ENCODE peak calls at places on chromosomes 7 and 10, in six cellular contexts. Q, B, H, A, S and G are unnamed samples.

GRCh38 chr10:59176241-59177030 is at the start of gene PHYHIPL:
- DNase-seq in Q (peak), B (no peak), H (no peak), A (peak), S (no peak), G (peak)

GRCh38 chr7:24781106-24781505 is 23.8 kb upstream of the GSDME start:
- DNase-seq in Q (no peak), B (no peak), H (no peak), A (no peak), S (no peak), G (no peak)

GRCh38 chr10:86329896-86330680 is 36.5 kb downstream of the GRID1 start:
- DNase-seq in Q (no peak), B (no peak), H (no peak), A (no peak), S (no peak), G (no peak)

GRCh38 chr7:124032369-124033092 is at the start of gene TMEM229A:
- DNase-seq in Q (peak), B (no peak), H (peak), A (peak), S (peak), G (peak)

GRCh38 chr7:76397409-76398183 is 11.9 kb downstream of the SSC4D start:
- DNase-seq in Q (peak), B (no peak), H (peak), A (peak), S (peak), G (peak)

GRCh38 chr10:6384847-6385246 is 182.1 kb downstream of the PFKFB3 start:
- DNase-seq in Q (no peak), B (no peak), H (no peak), A (no peak), S (no peak), G (no peak)

GRCh38 chr10:31578181-31578852 is 259.3 kb downstream of the ZEB1 start:
- DNase-seq in Q (no peak), B (no peak), H (no peak), A (no peak), S (no peak), G (no peak)

GRCh38 chr10:110632591-110633215 is 11.4 kb upstream of the RBM20 start:
- DNase-seq in Q (no peak), B (no peak), H (no peak), A (no peak), S (no peak), G (peak)

GRCh38 chr7:103851357-103851756 is 138.1 kb downstream of the RELN start:
- DNase-seq in Q (peak), B (no peak), H (peak), A (no peak), S (no peak), G (peak)

GRCh38 chr10:105956550-105956949 is 1208.0 kb downstream of the SORCS1 start:
- DNase-seq in Q (no peak), B (no peak), H (no peak), A (no peak), S (no peak), G (no peak)

GRCh38 chr7:18041202-18041601 is 13.6 kb upstream of the PRPS1L1 start:
- DNase-seq in Q (no peak), B (no peak), H (no peak), A (no peak), S (peak), G (no peak)

GRCh38 chr10:107444443-107444842 is 279.9 kb upstream of the SORCS1 start:
- DNase-seq in Q (no peak), B (no peak), H (no peak), A (no peak), S (no peak), G (no peak)

GRCh38 chr10:70923696-70924095 is 35.3 kb upstream of the PCBD1 start:
- DNase-seq in Q (no peak), B (no peak), H (no peak), A (no peak), S (peak), G (no peak)

GRCh38 chr7:137836113-137836509 is 10.7 kb downstream of the DGKI start:
- DNase-seq in Q (no peak), B (no peak), H (no peak), A (no peak), S (no peak), G (peak)

GRCh38 chr10:28302012-28302667 is 724 bp downstream of the MPP7 start:
- DNase-seq in Q (peak), B (no peak), H (no peak), A (no peak), S (peak), G (peak)

GRCh38 chr10:100879741-100880360 is 32.9 kb upstream of the SLF2 start:
- DNase-seq in Q (peak), B (no peak), H (no peak), A (no peak), S (no peak), G (no peak)

GRCh38 chr10:100485336-100485735 is 22.5 kb downstream of the WNT8B start:
- DNase-seq in Q (peak), B (no peak), H (no peak), A (no peak), S (no peak), G (no peak)

GRCh38 chr10:125121003-125121402 is 39.4 kb downstream of the CTBP2 start:
- DNase-seq in Q (no peak), B (peak), H (no peak), A (no peak), S (peak), G (no peak)

GRCh38 chr10:79442171-79443040 is 3.0 kb downstream of the ZCCHC24 start:
- DNase-seq in Q (no peak), B (no peak), H (no peak), A (no peak), S (no peak), G (no peak)

GRCh38 chr10:79440281-79440680 is 5.1 kb downstream of the ZCCHC24 start:
- DNase-seq in Q (no peak), B (no peak), H (no peak), A (no peak), S (no peak), G (no peak)

GRCh38 chr10:79443338-79444242 is 1.8 kb downstream of the ZCCHC24 start:
- DNase-seq in Q (no peak), B (no peak), H (no peak), A (no peak), S (peak), G (peak)

GRCh38 chr10:79438699-79439085 is 6.7 kb downstream of the ZCCHC24 start:
- DNase-seq in Q (no peak), B (no peak), H (no peak), A (no peak), S (no peak), G (no peak)

DNA sequence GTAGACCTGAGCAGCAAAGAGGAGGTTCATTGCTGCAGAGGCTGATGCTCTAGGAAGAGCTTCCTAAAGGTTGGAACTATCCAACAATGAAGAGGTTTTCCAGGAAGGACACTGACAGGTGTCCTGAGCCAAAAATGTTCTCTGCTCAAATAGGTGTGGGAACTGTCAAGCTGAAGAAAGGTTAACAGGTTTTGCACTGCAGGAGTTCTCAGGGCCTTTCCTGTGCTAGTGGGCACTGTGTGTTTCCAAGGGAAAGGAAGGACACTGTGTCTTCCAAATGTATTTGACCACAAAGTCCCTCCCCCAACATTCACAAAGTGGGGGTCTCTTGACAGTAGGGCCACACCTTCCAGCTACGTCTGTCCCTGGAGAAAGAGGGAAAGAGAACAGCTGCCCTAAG is 4.0 kb downstream of the ZCCHC24 start:
- DNase-seq in Q (no peak), B (no peak), H (no peak), A (no peak), S (no peak), G (no peak)
- H3K4me2 ChIP-seq in Q (no peak), B (no peak), H (no peak), A (peak), S (peak), G (peak)

GRCh38 chr7:28507538-28508282 is 95.4 kb downstream of the CREB5 start:
- DNase-seq in Q (no peak), B (no peak), H (no peak), A (no peak), S (no peak), G (peak)
- TF ChIP-seq EZH2phosphoT487 in Q (no peak), B (no peak), H (no peak), A (no peak), S (no peak), G (no peak)

GRCh38 chr10:42982886-42983594 is 93.8 kb upstream of the RET start:
- DNase-seq in Q (no peak), B (no peak), H (no peak), A (no peak), S (no peak), G (no peak)

GRCh38 chr10:42979730-42980467 is 97.0 kb upstream of the RET start:
- DNase-seq in Q (no peak), B (no peak), H (no peak), A (peak), S (no peak), G (no peak)

GRCh38 chr10:42980553-42981357 is 96.1 kb upstream of the RET start:
- DNase-seq in Q (no peak), B (no peak), H (no peak), A (no peak), S (no peak), G (no peak)

GRCh38 chr10:42983595-42983990 is 93.3 kb upstream of the RET start:
- DNase-seq in Q (no peak), B (no peak), H (no peak), A (no peak), S (no peak), G (no peak)

DNA sequence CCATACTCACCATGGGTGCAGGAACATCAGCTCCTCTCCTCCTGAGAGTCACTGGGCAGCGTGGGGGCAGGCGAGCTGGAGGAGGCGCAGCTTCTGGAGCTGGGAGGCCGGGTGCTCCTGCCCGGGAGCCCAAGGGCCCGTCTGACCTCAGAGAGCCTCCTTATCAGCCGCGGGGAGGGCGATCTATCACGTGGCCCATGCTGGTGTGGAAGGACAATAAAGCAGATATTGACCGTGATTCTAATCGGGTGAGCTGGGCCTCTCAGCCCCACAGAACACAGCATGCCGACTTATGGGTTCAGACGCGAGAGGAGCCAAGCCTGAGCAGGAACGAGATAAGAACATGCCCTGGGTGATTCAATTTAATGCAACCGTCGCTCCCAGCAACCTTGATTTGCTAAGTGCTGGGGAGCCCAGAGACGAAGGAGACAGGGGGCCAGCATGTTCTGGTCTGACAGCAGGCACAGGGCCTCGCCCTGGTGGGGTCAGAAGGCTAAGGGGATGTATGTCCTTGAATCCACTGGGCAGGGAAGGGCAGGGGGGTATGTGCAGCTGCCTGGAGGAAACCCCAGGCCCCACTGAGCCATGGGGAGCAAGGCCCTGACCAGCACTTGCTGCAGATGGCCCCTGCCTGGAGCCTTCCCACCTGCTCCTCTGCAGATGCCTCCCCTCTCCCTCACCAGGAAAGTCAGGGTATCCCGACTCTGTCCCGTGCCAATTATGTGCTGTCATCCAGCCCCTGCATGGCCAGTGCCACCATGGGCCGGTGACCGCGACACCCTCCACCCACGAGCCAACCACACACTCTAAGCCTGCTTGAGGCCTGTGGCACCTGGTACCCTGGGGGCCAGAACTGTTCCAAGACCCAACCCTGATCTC is 95.3 kb upstream of the RET start:
- DNase-seq in Q (no peak), B (no peak), H (no peak), A (peak), S (no peak), G (no peak)
- H3K9ac ChIP-seq in Q (no peak), B (no peak), H (no peak), A (no peak), S (no peak), G (no peak)

DNA sequence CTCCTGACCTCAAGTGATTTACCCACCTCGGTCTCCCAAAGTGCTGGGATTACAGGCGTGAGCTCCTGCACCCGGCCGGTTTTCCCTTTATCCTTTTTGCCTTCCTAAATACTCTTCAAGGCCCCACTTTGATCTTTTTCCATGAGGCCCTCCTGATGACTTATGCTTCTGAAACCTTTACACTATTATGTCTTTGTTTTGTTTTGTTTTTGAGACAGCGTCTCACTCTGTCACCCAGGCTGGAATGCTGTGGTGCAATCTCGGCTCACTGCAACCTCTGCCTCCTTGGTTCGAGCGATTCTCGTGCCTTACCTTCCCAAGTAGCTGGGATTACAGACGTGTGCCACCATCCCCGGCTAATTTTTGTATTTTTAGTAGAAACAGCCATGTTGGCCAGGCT is 3.8 kb downstream of the STMP1 start:
- DNase-seq in Q (no peak), B (no peak), H (no peak), A (no peak), S (no peak), G (peak)
- H3K4me2 ChIP-seq in Q (no peak), B (no peak), H (no peak), A (no peak), S (no peak), G (no peak)

GRCh38 chr10:440127-440526 is 249.3 kb downstream of the DIP2C start:
- DNase-seq in Q (no peak), B (no peak), H (no peak), A (no peak), S (no peak), G (no peak)

GRCh38 chr10:443459-443858 is 246.0 kb downstream of the DIP2C start:
- DNase-seq in Q (no peak), B (no peak), H (no peak), A (no peak), S (no peak), G (no peak)

GRCh38 chr10:437698-438490 is 251.6 kb downstream of the DIP2C start:
- DNase-seq in Q (no peak), B (no peak), H (no peak), A (no peak), S (no peak), G (no peak)

GRCh38 chr10:436911-437665 is 252.4 kb downstream of the DIP2C start:
- DNase-seq in Q (no peak), B (peak), H (no peak), A (no peak), S (peak), G (no peak)

DNA sequence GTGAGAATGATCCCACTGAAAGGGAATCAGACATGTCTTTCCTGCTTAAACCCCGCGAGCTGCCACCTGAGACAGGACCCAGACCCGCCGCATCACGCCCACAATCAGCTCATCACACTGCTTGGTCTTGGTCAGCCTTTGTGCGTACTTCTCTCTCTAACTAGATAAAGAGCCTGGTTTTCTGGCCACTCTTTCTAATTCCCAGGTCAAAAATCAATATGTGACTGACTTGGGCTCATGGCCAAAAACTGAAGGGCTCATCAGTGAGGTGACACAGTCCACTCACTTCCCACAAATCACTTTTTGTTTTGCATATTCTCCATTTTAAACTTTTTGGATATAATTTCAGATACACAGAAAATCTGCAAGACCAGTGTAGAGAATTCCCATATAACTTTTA is 247.3 kb downstream of the DIP2C start:
- DNase-seq in Q (no peak), B (no peak), H (no peak), A (no peak), S (no peak), G (no peak)
- TF ChIP-seq EZH2phosphoT487 in Q (no peak), B (no peak), H (no peak), A (no peak), S (no peak), G (no peak)

DNA sequence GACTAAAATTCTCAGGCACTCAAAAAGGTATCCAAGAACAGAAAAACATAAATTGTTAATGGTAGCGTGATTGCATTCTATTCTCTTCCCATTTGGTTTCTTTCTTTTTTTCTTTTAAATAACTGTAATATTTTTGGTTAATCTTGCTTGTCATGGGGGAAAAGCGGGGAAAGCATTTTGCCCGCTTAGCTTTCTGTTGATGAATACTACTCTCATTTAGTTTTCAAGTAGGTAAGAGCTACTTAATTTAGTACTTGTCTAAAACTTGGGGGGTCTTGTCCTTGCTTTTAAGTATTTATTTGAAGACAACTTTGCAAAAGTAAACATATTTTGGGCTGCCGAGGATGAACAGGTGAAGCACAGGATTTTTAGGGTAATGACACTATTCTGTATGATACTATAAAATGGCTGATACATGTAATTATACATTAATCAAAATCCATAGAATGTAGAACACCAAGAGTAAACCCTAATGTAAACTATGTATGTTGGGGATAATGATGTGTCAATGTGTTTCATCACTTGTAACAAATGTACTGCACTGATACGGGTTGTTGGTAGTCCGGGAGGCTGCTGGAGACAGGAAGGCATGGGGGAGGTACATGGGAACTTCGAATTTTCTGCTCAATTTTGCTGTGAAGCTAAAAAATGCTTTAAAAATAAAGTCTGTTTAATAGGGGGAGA is 1.7 kb downstream of the TES start:
- DNase-seq in Q (no peak), B (no peak), H (no peak), A (no peak), S (no peak), G (peak)
- H3K9ac ChIP-seq in Q (no peak), B (peak), H (peak), A (no peak), S (peak), G (peak)

DNA sequence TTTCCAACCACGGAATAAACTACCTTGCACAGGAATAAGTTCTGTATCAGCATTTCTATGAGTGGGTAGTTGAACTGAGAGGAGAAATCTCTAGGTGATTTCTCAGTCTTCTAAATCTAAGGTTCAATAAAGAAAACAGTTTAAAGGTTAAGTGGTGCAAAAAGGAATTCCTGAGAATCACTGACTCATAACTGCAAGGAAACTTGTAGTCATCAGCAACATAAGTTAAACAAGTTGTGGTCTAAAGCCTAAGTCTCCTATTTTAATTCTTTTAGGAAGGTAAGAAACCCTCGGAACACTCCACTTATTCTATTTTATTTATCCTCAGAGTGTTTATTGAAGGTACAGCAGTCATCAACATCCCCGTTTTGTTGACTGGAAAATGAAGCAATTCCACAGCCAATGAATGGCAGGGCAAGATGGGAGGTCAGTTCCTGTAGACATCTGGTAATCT is 92.4 kb upstream of the PIK3CG start:
- DNase-seq in Q (no peak), B (peak), H (no peak), A (no peak), S (peak), G (peak)
- H3K4me2 ChIP-seq in Q (no peak), B (peak), H (no peak), A (peak), S (peak), G (peak)